ENCODE peak calls at places on chromosomes 16 and 17, in nine cellular contexts. A is ELF-1; L is HT-29; X is CD8-positive, alpha-beta T cell; T is nephron progenitor cell; G is activated CD4-positive, alpha-beta T cell treated with anti-CD3 and anti-CD28 coated beads for 48 hours; Y is upper lobe of right lung; B is EH; C is Calu3. J is an unnamed sample.
A peak's percentile ranks its signal among the peaks of the same experiment; 100 is the strongest.

GRCh38 chr16:22428654-22429053 is 54.2 kb upstream of the CDR2 start:
- DNase-seq in A (no peak), L (no peak), X (no peak), T (no peak), G (no peak), Y (no peak), B (no peak), C (no peak), J (no peak)

GRCh38 chr17:57442914-57443571 is 186.7 kb downstream of the MSI2 start:
- DNase-seq in A (peak; percentile 53), L (no peak), X (peak; percentile 46), T (no peak), G (peak; percentile 79), Y (no peak), B (peak; percentile 33), C (peak; percentile 22), J (peak; percentile 40)

GRCh38 chr17:63804328-63804727 is 22.9 kb upstream of the PSMC5 start:
- DNase-seq in A (no peak), L (no peak), X (no peak), T (no peak), G (no peak), Y (no peak), B (no peak), C (no peak), J (no peak)

GRCh38 chr17:2253768-2254406 is 49.7 kb downstream of the SMG6 start:
- DNase-seq in A (no peak), L (no peak), X (no peak), T (no peak), G (peak; percentile 50), Y (no peak), B (no peak), C (no peak), J (no peak)

GRCh38 chr17:2172447-2172938 is 117.6 kb downstream of the HIC1 start:
- DNase-seq in A (peak; percentile 46), L (no peak), X (no peak), T (no peak), G (no peak), Y (no peak), B (peak; percentile 88), C (no peak), J (no peak)

GRCh38 chr16:1964046-1964505 is 550 bp downstream of the RPS2 start:
- DNase-seq in A (peak; percentile 35), L (peak; percentile 42), X (no peak), T (no peak), G (peak; percentile 55), Y (no peak), B (peak; percentile 48), C (no peak), J (no peak)

GRCh38 chr16:61681124-61681523 is 355.1 kb downstream of the CDH8 start:
- DNase-seq in A (no peak), L (no peak), X (no peak), T (no peak), G (no peak), Y (no peak), B (no peak), C (no peak), J (no peak)

GRCh38 chr17:77096570-77097214 is 44.1 kb upstream of the SEC14L1 start:
- DNase-seq in A (no peak), L (peak; percentile 41), X (no peak), T (no peak), G (no peak), Y (no peak), B (peak; percentile 59), C (no peak), J (no peak)

GRCh38 chr17:27466748-27467375 is 10.6 kb downstream of the KSR1 start:
- DNase-seq in A (no peak), L (no peak), X (peak; percentile 25), T (no peak), G (peak; percentile 87), Y (peak; percentile 73), B (no peak), C (no peak), J (peak; percentile 37)

GRCh38 chr17:62626719-62627218 is 701 bp upstream of the MRC2 start:
- DNase-seq in A (no peak), L (no peak), X (no peak), T (no peak), G (peak; percentile 26), Y (peak; percentile 76), B (peak; percentile 87), C (no peak), J (no peak)

GRCh38 chr17:75308732-75309629 is 19.7 kb upstream of the SLC25A19 start:
- DNase-seq in A (peak; percentile 31), L (peak; percentile 83), X (no peak), T (no peak), G (no peak), Y (no peak), B (no peak), C (peak; percentile 32), J (no peak)

GRCh38 chr17:77318491-77319210 is 177.9 kb downstream of the SEC14L1 start:
- DNase-seq in A (no peak), L (no peak), X (no peak), T (no peak), G (no peak), Y (peak; percentile 71), B (peak; percentile 53), C (no peak), J (no peak)

GRCh38 chr17:61837175-61838051 is 25.9 kb downstream of the BRIP1 start:
- DNase-seq in A (peak; percentile 23), L (peak; percentile 85), X (peak; percentile 17), T (peak; percentile 51), G (peak; percentile 64), Y (no peak), B (peak; percentile 77), C (peak; percentile 39), J (no peak)

GRCh38 chr16:86306811-86307517 is 203.4 kb upstream of the FOXF1 start:
- DNase-seq in A (no peak), L (no peak), X (no peak), T (no peak), G (no peak), Y (no peak), B (peak; percentile 84), C (no peak), J (no peak)

GRCh38 chr17:38656959-38657823 is 17.6 kb downstream of the EPOP start:
- DNase-seq in A (no peak), L (no peak), X (no peak), T (no peak), G (no peak), Y (no peak), B (no peak), C (peak; percentile 88), J (no peak)

GRCh38 chr16:27890866-27891265 is 172.6 kb downstream of the GSG1L start:
- DNase-seq in A (no peak), L (no peak), X (no peak), T (no peak), G (no peak), Y (no peak), B (no peak), C (no peak), J (no peak)

GRCh38 chr16:70254965-70255286 is 3.2 kb upstream of the EXOSC6 start:
- DNase-seq in A (no peak), L (no peak), X (no peak), T (no peak), G (no peak), Y (no peak), B (no peak), C (no peak), J (no peak)

GRCh38 chr17:42221886-42222745 is 27.8 kb upstream of the GHDC start:
- DNase-seq in A (peak; percentile 68), L (peak; percentile 30), X (peak; percentile 51), T (peak; percentile 41), G (peak; percentile 69), Y (no peak), B (peak; percentile 71), C (peak; percentile 51), J (peak; percentile 23)

GRCh38 chr17:14014647-14015046 is 54.7 kb upstream of the COX10 start:
- DNase-seq in A (no peak), L (no peak), X (no peak), T (no peak), G (no peak), Y (no peak), B (no peak), C (no peak), J (no peak)

GRCh38 chr17:50636804-50637195 is 2.1 kb downstream of the ABCC3 start:
- DNase-seq in A (no peak), L (no peak), X (no peak), T (no peak), G (no peak), Y (no peak), B (no peak), C (no peak), J (no peak)

GRCh38 chr17:41013606-41014005 is 4.7 kb upstream of the KRTAP3-1 start:
- DNase-seq in A (no peak), L (no peak), X (no peak), T (no peak), G (no peak), Y (no peak), B (peak; percentile 67), C (no peak), J (no peak)

GRCh38 chr17:11287791-11288190 is 46.8 kb downstream of the SHISA6 start:
- DNase-seq in A (no peak), L (no peak), X (no peak), T (no peak), G (no peak), Y (no peak), B (no peak), C (no peak), J (no peak)

GRCh38 chr17:50055426-50056216 is at the start of gene ITGA3:
- DNase-seq in A (peak; percentile 86), L (peak; percentile 94), X (peak; percentile 36), T (peak; percentile 80), G (peak; percentile 68), Y (peak; percentile 94), B (peak; percentile 94), C (peak; percentile 98), J (peak; percentile 60)

GRCh38 chr17:3723188-3723555 is 531 bp upstream of the HASPIN start:
- DNase-seq in A (no peak), L (no peak), X (no peak), T (no peak), G (no peak), Y (no peak), B (no peak), C (no peak), J (no peak)

GRCh38 chr17:62787358-62787757 is 20.8 kb downstream of the MARCHF10 start:
- DNase-seq in A (no peak), L (no peak), X (no peak), T (no peak), G (no peak), Y (no peak), B (no peak), C (no peak), J (no peak)

GRCh38 chr16:3086596-3087242 is 12.4 kb downstream of the ZSCAN10 start:
- DNase-seq in A (no peak), L (no peak), X (no peak), T (no peak), G (no peak), Y (no peak), B (no peak), C (no peak), J (no peak)

GRCh38 chr17:81437221-81437651 is 42.0 kb downstream of the BAHCC1 start:
- DNase-seq in A (no peak), L (no peak), X (no peak), T (no peak), G (no peak), Y (no peak), B (no peak), C (no peak), J (no peak)

GRCh38 chr16:88768041-88768876 is 16.8 kb downstream of the PIEZO1 start:
- DNase-seq in A (no peak), L (no peak), X (no peak), T (no peak), G (no peak), Y (peak; percentile 93), B (no peak), C (no peak), J (no peak)